ENCODE peak calls at places on chromosomes 13 and 19, in eight cellular contexts. X, A, T, O, F, B, P and G are unnamed samples.

GRCh38 chr13:95153647-95154405 is 147.4 kb downstream of the ABCC4 start:
- DNase-seq in X (no peak), A (no peak), T (no peak), O (peak; percentile 10), F (peak; percentile 31), B (no peak), P (no peak), G (no peak)

GRCh38 chr13:51927129-51927528 is 65.4 kb downstream of the CCDC70 start:
- DNase-seq in X (no peak), A (no peak), T (no peak), O (no peak), F (no peak), B (no peak), P (no peak), G (no peak)

GRCh38 chr13:84609716-84610115 is 727.4 kb upstream of the SLITRK1 start:
- DNase-seq in X (no peak), A (no peak), T (no peak), O (peak; percentile 4), F (peak; percentile 76), B (peak; percentile 66), P (no peak), G (no peak)

GRCh38 chr19:55440411-55441105 is 2.5 kb downstream of the SHISA7 start:
- DNase-seq in X (no peak), A (no peak), T (no peak), O (no peak), F (no peak), B (no peak), P (peak; percentile 63), G (no peak)

GRCh38 chr13:95643471-95643813 is 1.1 kb downstream of the DZIP1 start:
- DNase-seq in X (no peak), A (no peak), T (no peak), O (peak; percentile 28), F (peak; percentile 54), B (no peak), P (peak; percentile 70), G (no peak)

GRCh38 chr13:33728271-33729037 is 89.5 kb upstream of the RFC3 start:
- DNase-seq in X (peak; percentile 63), A (peak; percentile 96), T (no peak), O (peak; percentile 8), F (peak; percentile 36), B (no peak), P (no peak), G (no peak)

GRCh38 chr19:43667524-43668405 is 2.2 kb downstream of the PLAUR start:
- DNase-seq in X (peak; percentile 69), A (no peak), T (peak; percentile 40), O (peak; percentile 10), F (peak; percentile 19), B (no peak), P (no peak), G (no peak)

GRCh38 chr13:46668302-46668720 is 115.3 kb downstream of the LRCH1 start:
- DNase-seq in X (no peak), A (no peak), T (peak; percentile 53), O (peak; percentile 91), F (peak; percentile 91), B (no peak), P (no peak), G (peak; percentile 68)

GRCh38 chr13:33937373-33938087 is 119.6 kb downstream of the RFC3 start:
- DNase-seq in X (no peak), A (no peak), T (no peak), O (no peak), F (no peak), B (peak; percentile 31), P (no peak), G (no peak)

GRCh38 chr13:83780201-83780600 is 102.1 kb downstream of the SLITRK1 start:
- DNase-seq in X (no peak), A (no peak), T (no peak), O (peak; percentile 4), F (peak; percentile 52), B (no peak), P (peak; percentile 30), G (peak; percentile 1)

DNA sequence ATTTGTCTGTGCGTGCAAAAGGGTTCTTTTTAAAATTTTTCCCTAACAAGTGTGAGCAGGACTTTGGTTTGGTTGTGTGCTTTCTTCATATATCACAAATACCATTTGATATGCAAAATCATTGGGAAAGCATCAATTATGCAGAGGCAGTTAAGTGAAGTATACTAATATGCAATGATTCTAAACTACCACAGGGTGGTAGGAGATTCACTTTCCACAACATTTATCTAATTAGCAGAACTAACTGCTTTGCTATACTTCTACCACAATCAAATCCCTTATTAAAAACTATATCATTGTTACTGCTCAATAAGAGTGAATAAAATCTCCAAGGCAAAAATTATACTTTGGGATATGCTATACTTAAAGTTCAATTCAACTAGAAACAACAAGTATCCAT is 2738.9 kb upstream of the PCDH20 start:
- DNase-seq in X (no peak), A (no peak), T (no peak), O (peak; percentile 28), F (peak; percentile 17), B (no peak), P (no peak), G (peak; percentile 1)
- TF ChIP-seq CTCF in X (no peak), A (no peak), T (no peak), O (peak; percentile 48), F (peak; percentile 13), B (peak; percentile 27), P (no peak), G (no peak)

GRCh38 chr19:34368338-34368737 is 3.3 kb downstream of the GPI start:
- DNase-seq in X (no peak), A (no peak), T (no peak), O (no peak), F (no peak), B (no peak), P (no peak), G (no peak)

GRCh38 chr19:34366670-34367423 is 1.9 kb downstream of the GPI start:
- DNase-seq in X (no peak), A (no peak), T (no peak), O (peak; percentile 77), F (peak; percentile 52), B (no peak), P (no peak), G (no peak)

GRCh38 chr19:34365463-34366401 is 736 bp downstream of the GPI start:
- DNase-seq in X (peak; percentile 73), A (no peak), T (no peak), O (peak; percentile 32), F (peak; percentile 45), B (no peak), P (peak; percentile 37), G (no peak)

GRCh38 chr19:34364830-34365462 is at the start of gene GPI:
- DNase-seq in X (peak; percentile 77), A (no peak), T (peak; percentile 36), O (peak; percentile 24), F (peak; percentile 29), B (no peak), P (peak; percentile 51), G (no peak)

GRCh38 chr19:34367424-34367957 is 2.5 kb downstream of the GPI start:
- DNase-seq in X (no peak), A (no peak), T (no peak), O (no peak), F (no peak), B (no peak), P (no peak), G (no peak)
- H3K4me3 ChIP-seq in X (no peak overlapping the region), A (no peak overlapping the region), T (no peak overlapping the region), O (no peak overlapping the region), F (no peak overlapping the region), B (no peak overlapping the region), P (no peak overlapping the region), G (peak overlapping the region; percentile 90)

GRCh38 chr13:54574791-54575190 is 1546.2 kb downstream of the OLFM4 start:
- DNase-seq in X (no peak), A (no peak), T (no peak), O (no peak), F (no peak), B (no peak), P (no peak), G (no peak)

DNA sequence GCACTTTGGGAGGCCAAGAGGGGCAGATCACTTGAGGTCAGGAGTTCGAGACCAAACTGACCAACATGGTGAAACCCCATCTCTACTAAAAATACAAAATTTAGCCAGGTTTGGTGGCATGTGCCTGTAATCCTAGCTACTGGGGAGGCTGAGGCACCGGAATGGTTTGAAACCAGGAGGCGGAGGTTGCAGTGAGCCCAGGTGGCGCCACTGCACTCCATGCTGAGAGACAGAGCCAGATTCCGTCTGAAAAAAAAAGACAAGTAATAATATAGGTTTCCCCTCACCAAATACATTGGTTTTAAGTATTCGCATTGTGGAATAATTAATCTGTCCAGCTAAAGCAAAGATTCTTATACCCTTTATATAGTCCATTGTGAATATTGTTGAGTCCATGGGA is 1544.6 kb downstream of the OLFM4 start:
- DNase-seq in X (no peak), A (no peak), T (no peak), O (no peak), F (no peak), B (no peak), P (no peak), G (no peak)
- TF ChIP-seq CTCF in X (no peak), A (no peak), T (no peak), O (no peak), F (no peak), B (no peak), P (no peak), G (no peak)

DNA sequence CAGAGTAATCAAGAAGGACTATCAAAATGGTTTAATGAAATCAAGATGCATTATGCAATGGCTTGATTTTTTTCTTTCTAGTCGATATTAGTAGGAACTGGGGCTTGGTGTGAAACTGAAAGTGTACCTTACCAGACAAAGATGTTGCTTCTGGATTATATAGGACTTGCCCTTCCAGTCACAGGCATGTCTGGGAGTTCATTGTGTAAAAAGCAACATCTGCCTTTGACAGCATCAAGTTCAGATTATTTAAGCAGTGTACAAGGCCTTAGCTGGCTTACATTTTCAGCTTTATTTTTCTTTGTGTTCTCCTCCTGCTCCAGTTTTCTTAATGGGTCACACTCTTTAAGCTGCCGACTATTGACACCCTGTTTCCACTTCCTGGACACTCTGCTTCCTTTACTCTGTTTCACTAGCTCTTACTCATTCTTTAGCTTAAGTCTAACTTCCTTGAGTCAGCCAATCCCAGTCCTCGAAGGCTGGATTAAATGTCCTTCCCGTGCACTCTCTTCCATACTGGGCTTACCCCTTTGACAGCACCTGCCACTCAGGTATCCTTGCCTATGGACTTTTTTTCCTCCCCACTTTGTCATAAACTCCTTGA is 29.4 kb upstream of the OLFM4 start:
- DNase-seq in X (no peak), A (no peak), T (no peak), O (no peak), F (no peak), B (no peak), P (no peak), G (no peak)
- H3K4me3 ChIP-seq in X (no peak overlapping the region), A (no peak overlapping the region), T (no peak overlapping the region), O (no peak overlapping the region), F (no peak overlapping the region), B (no peak overlapping the region), P (no peak overlapping the region), G (no peak overlapping the region)